ENCODE peak calls at places on chromosomes 6 and 20, in seven cellular contexts. G is astrocyte of the spinal cord, C is HTR-8/SVneo, U is NCI-H2029, I is GM04503, W is choroid plexus epithelial cell, Z is NCI-H460. L is an unnamed sample.

GRCh38 chr6:31058128-31058894 is 48.0 kb downstream of the MUC22 start:
- DNase-seq in G (peak; percentile 93), C (peak; percentile 87), U (no peak), I (peak; percentile 81), W (peak; percentile 93), Z (peak; percentile 45), L (peak; percentile 1)

GRCh38 chr6:38933426-38933825 is 115.2 kb upstream of the GLP1R start:
- DNase-seq in G (peak; percentile 9), C (peak; percentile 3), U (no peak), I (no peak), W (peak; percentile 45), Z (peak; percentile 11), L (peak; percentile 37)

GRCh38 chr6:109441069-109441816 is 719 bp downstream of the SMPD2 start:
- DNase-seq in G (peak; percentile 53), C (peak; percentile 54), U (peak; percentile 45), I (no peak), W (peak; percentile 72), Z (no peak), L (no peak)

GRCh38 chr6:122289721-122290501 is 109.5 kb upstream of the HSF2 start:
- DNase-seq in G (peak; percentile 46), C (no peak), U (peak; percentile 18), I (no peak), W (peak; percentile 52), Z (no peak), L (no peak)

GRCh38 chr6:152312434-152312833 is 324.7 kb downstream of the SYNE1 start:
- DNase-seq in G (no peak), C (no peak), U (no peak), I (no peak), W (no peak), Z (no peak), L (no peak)

GRCh38 chr6:79607000-79607399 is 24.1 kb upstream of the SH3BGRL2 start:
- DNase-seq in G (peak; percentile 80), C (no peak), U (no peak), I (no peak), W (peak; percentile 83), Z (no peak), L (no peak)

GRCh38 chr20:52010541-52010940 is 181.0 kb downstream of the ZFP64 start:
- DNase-seq in G (no peak), C (no peak), U (no peak), I (no peak), W (no peak), Z (no peak), L (no peak)

GRCh38 chr6:91634791-91635190 is 1047.9 kb upstream of the MAP3K7 start:
- DNase-seq in G (no peak), C (no peak), U (no peak), I (no peak), W (no peak), Z (no peak), L (no peak)

GRCh38 chr20:21019831-21020655 is 86.1 kb downstream of the LINC00237 start:
- DNase-seq in G (no peak), C (no peak), U (no peak), I (no peak), W (no peak), Z (no peak), L (no peak)

GRCh38 chr6:163460307-163460782 is 45.8 kb downstream of the QKI start:
- DNase-seq in G (peak; percentile 80), C (no peak), U (peak; percentile 60), I (peak; percentile 23), W (peak; percentile 63), Z (no peak), L (no peak)

GRCh38 chr6:41824571-41825569 is 37.4 kb downstream of the TOMM6 start:
- DNase-seq in G (peak; percentile 74), C (no peak), U (peak; percentile 4), I (no peak), W (peak; percentile 91), Z (no peak), L (peak; percentile 43)

GRCh38 chr20:63705232-63706026 is 2.3 kb downstream of the ARFRP1 start:
- DNase-seq in G (no peak), C (no peak), U (no peak), I (no peak), W (no peak), Z (no peak), L (no peak)

GRCh38 chr20:53926428-53927028 is 143.9 kb downstream of the BCAS1 start:
- DNase-seq in G (peak; percentile 91), C (peak; percentile 97), U (no peak), I (peak; percentile 91), W (peak; percentile 96), Z (peak; percentile 59), L (peak; percentile 76)

GRCh38 chr20:62281161-62281933 is 21.4 kb upstream of the ADRM1 start:
- DNase-seq in G (no peak), C (no peak), U (no peak), I (no peak), W (no peak), Z (no peak), L (peak; percentile 78)

GRCh38 chr6:42714098-42714761 is 8.2 kb downstream of the PRPH2 start:
- DNase-seq in G (peak; percentile 66), C (no peak), U (no peak), I (no peak), W (peak; percentile 91), Z (no peak), L (no peak)

GRCh38 chr6:69796081-69796626 is 656 bp downstream of the LMBRD1 start:
- DNase-seq in G (peak; percentile 46), C (peak; percentile 9), U (peak; percentile 91), I (no peak), W (peak; percentile 66), Z (peak; percentile 11), L (peak; percentile 69)

GRCh38 chr20:31569163-31570020 is 35.7 kb upstream of the ID1 start:
- DNase-seq in G (peak; percentile 54), C (peak; percentile 69), U (no peak), I (no peak), W (peak; percentile 53), Z (peak; percentile 44), L (no peak)

GRCh38 chr6:90411292-90411781 is 114.7 kb upstream of the BACH2 start:
- DNase-seq in G (no peak), C (peak; percentile 29), U (no peak), I (no peak), W (peak; percentile 22), Z (no peak), L (no peak)

GRCh38 chr20:59804347-59804746 is 129.1 kb downstream of the SYCP2 start:
- DNase-seq in G (no peak), C (no peak), U (no peak), I (no peak), W (no peak), Z (no peak), L (no peak)

GRCh38 chr6:142551145-142551811 is 249.5 kb downstream of the ADGRG6 start:
- DNase-seq in G (peak; percentile 17), C (no peak), U (no peak), I (no peak), W (peak; percentile 11), Z (no peak), L (no peak)

GRCh38 chr6:45387236-45387635 is 9.5 kb upstream of the SUPT3H start:
- DNase-seq in G (peak; percentile 24), C (no peak), U (no peak), I (no peak), W (peak; percentile 14), Z (no peak), L (no peak)

GRCh38 chr6:156864557-156864956 is 87.4 kb downstream of the ARID1B start:
- DNase-seq in G (peak; percentile 10), C (no peak), U (no peak), I (no peak), W (peak; percentile 68), Z (no peak), L (no peak)

GRCh38 chr6:14804001-14804401 is 441.9 kb upstream of the JARID2 start:
- DNase-seq in G (peak; percentile 61), C (no peak), U (no peak), I (no peak), W (peak; percentile 68), Z (no peak), L (no peak)

L was measured in NCI-H510A treated with DMSO at 0.1 percent for 48 hours.